ENCODE peak calls at places on chromosomes 7 and 10, in five cellular contexts. One of them, this sample, is unnamed.

GRCh38 chr10:131657318-131657984 is 243.4 kb upstream of the PPP2R2D start:
- DNase-seq in fibroblast of lung: no peak
- DNase-seq in neural progenitor cell: no peak
- DNase-seq in uterus: no peak
- DNase-seq in left ventricle myocardium inferior: no peak
- DNase-seq in this sample: no peak

GRCh38 chr7:90530263-90530662 is 60.8 kb downstream of the PTTG1IP2 start:
- DNase-seq in left ventricle myocardium inferior: no peak
- DNase-seq in fibroblast of lung: peak; percentile 44
- DNase-seq in uterus: no peak
- DNase-seq in neural progenitor cell: no peak
- DNase-seq in this sample: no peak

GRCh38 chr7:47405921-47406765 is 175.8 kb downstream of the TNS3 start:
- DNase-seq in fibroblast of lung: peak; percentile 56
- DNase-seq in left ventricle myocardium inferior: peak; percentile 79
- DNase-seq in neural progenitor cell: no peak
- DNase-seq in uterus: peak; percentile 66
- DNase-seq in this sample: peak; percentile 47

GRCh38 chr7:159026271-159027047 is 118.2 kb downstream of the VIPR2 start:
- DNase-seq in left ventricle myocardium inferior: no peak
- DNase-seq in fibroblast of lung: no peak
- DNase-seq in neural progenitor cell: peak; percentile 93
- DNase-seq in uterus: peak; percentile 18
- DNase-seq in this sample: peak; percentile 50

GRCh38 chr7:2723138-2723850 is 35.3 kb downstream of the AMZ1 start:
- DNase-seq in left ventricle myocardium inferior: peak; percentile 6
- DNase-seq in fibroblast of lung: no peak
- DNase-seq in neural progenitor cell: no peak
- DNase-seq in uterus: no peak
- DNase-seq in this sample: no peak

GRCh38 chr7:129144834-129145668 is 544 bp downstream of the TSPAN33 start:
- DNase-seq in fibroblast of lung: no peak
- DNase-seq in left ventricle myocardium inferior: no peak
- DNase-seq in uterus: no peak
- DNase-seq in neural progenitor cell: no peak
- DNase-seq in this sample: peak; percentile 67

GRCh38 chr10:118500477-118501104 is 94.9 kb downstream of the PRLHR start:
- DNase-seq in uterus: no peak
- DNase-seq in fibroblast of lung: no peak
- DNase-seq in left ventricle myocardium inferior: no peak
- DNase-seq in neural progenitor cell: no peak
- DNase-seq in this sample: no peak

GRCh38 chr10:109647627-109648026 is 275.7 kb downstream of the XPNPEP1 start:
- DNase-seq in left ventricle myocardium inferior: no peak
- DNase-seq in neural progenitor cell: no peak
- DNase-seq in fibroblast of lung: no peak
- DNase-seq in uterus: no peak
- DNase-seq in this sample: no peak

GRCh38 chr10:124532106-124532641 is 70.6 kb downstream of the LHPP start:
- DNase-seq in uterus: no peak
- DNase-seq in left ventricle myocardium inferior: no peak
- DNase-seq in fibroblast of lung: no peak
- DNase-seq in neural progenitor cell: peak; percentile 69
- DNase-seq in this sample: no peak

GRCh38 chr10:123390874-123391273 is 236.7 kb downstream of the BUB3 start:
- DNase-seq in neural progenitor cell: no peak
- DNase-seq in uterus: no peak
- DNase-seq in left ventricle myocardium inferior: no peak
- DNase-seq in fibroblast of lung: no peak
- DNase-seq in this sample: no peak

GRCh38 chr10:92688573-92688926 is 1.2 kb upstream of the HHEX start:
- DNase-seq in uterus: no peak
- DNase-seq in fibroblast of lung: no peak
- DNase-seq in neural progenitor cell: no peak
- DNase-seq in left ventricle myocardium inferior: no peak
- DNase-seq in this sample: no peak

GRCh38 chr7:114419441-114420107 is 5.0 kb downstream of the FOXP2 start:
- DNase-seq in left ventricle myocardium inferior: no peak
- DNase-seq in fibroblast of lung: peak; percentile 75
- DNase-seq in neural progenitor cell: no peak
- DNase-seq in uterus: no peak
- DNase-seq in this sample: no peak

GRCh38 chr7:130356760-130357611 is 12.4 kb downstream of the CPA5 start:
- DNase-seq in neural progenitor cell: no peak
- DNase-seq in fibroblast of lung: peak; percentile 85
- DNase-seq in uterus: peak; percentile 82
- DNase-seq in left ventricle myocardium inferior: peak; percentile 30
- DNase-seq in this sample: no peak

GRCh38 chr10:103543617-103544525 is 50.4 kb downstream of the NEURL1 start:
- DNase-seq in left ventricle myocardium inferior: no peak
- DNase-seq in uterus: no peak
- DNase-seq in neural progenitor cell: no peak
- DNase-seq in fibroblast of lung: no peak
- DNase-seq in this sample: no peak

GRCh38 chr7:44056681-44057080 is 8.7 kb downstream of the PGAM2 start:
- DNase-seq in fibroblast of lung: no peak
- DNase-seq in uterus: peak; percentile 11
- DNase-seq in neural progenitor cell: no peak
- DNase-seq in left ventricle myocardium inferior: peak; percentile 11
- DNase-seq in this sample: peak; percentile 25

GRCh38 chr7:134262322-134262721 is 54.4 kb downstream of the SLC35B4 start:
- DNase-seq in neural progenitor cell: no peak
- DNase-seq in left ventricle myocardium inferior: no peak
- DNase-seq in uterus: no peak
- DNase-seq in fibroblast of lung: no peak
- DNase-seq in this sample: no peak

GRCh38 chr7:74587435-74588126 is 69.9 kb upstream of the GTF2I start:
- DNase-seq in uterus: peak; percentile 89
- DNase-seq in left ventricle myocardium inferior: peak; percentile 89
- DNase-seq in fibroblast of lung: peak; percentile 88
- DNase-seq in neural progenitor cell: peak; percentile 57
- DNase-seq in this sample: peak; percentile 94

GRCh38 chr7:34759477-34760125 is 101.6 kb downstream of the NPSR1 start:
- DNase-seq in neural progenitor cell: peak; percentile 63
- DNase-seq in uterus: no peak
- DNase-seq in fibroblast of lung: peak; percentile 54
- DNase-seq in left ventricle myocardium inferior: no peak
- DNase-seq in this sample: no peak

GRCh38 chr7:136189506-136189998 is 212.4 kb upstream of the MTPN start:
- DNase-seq in neural progenitor cell: no peak
- DNase-seq in fibroblast of lung: no peak
- DNase-seq in left ventricle myocardium inferior: no peak
- DNase-seq in uterus: no peak
- DNase-seq in this sample: no peak

GRCh38 chr7:36092221-36092771 is 60.8 kb upstream of the EEPD1 start:
- DNase-seq in neural progenitor cell: no peak
- DNase-seq in uterus: no peak
- DNase-seq in left ventricle myocardium inferior: no peak
- DNase-seq in fibroblast of lung: no peak
- DNase-seq in this sample: no peak

GRCh38 chr10:129472696-129473555 is 5.9 kb downstream of the MGMT start:
- DNase-seq in fibroblast of lung: no peak
- DNase-seq in left ventricle myocardium inferior: no peak
- DNase-seq in uterus: no peak
- DNase-seq in neural progenitor cell: no peak
- DNase-seq in this sample: no peak

GRCh38 chr7:26449175-26450165 is 157.8 kb downstream of the SNX10 start:
- DNase-seq in left ventricle myocardium inferior: no peak
- DNase-seq in neural progenitor cell: no peak
- DNase-seq in uterus: no peak
- DNase-seq in fibroblast of lung: peak; percentile 13
- DNase-seq in this sample: no peak

GRCh38 chr10:101588879-101589278 is 758 bp downstream of the DPCD start:
- DNase-seq in neural progenitor cell: no peak
- DNase-seq in left ventricle myocardium inferior: no peak
- DNase-seq in fibroblast of lung: peak; percentile 31
- DNase-seq in uterus: no peak
- DNase-seq in this sample: no peak
- H3K27ac ChIP-seq in neural progenitor cell: no peak overlapping the region
- H3K27ac ChIP-seq in left ventricle myocardium inferior: no peak overlapping the region
- H3K27ac ChIP-seq in fibroblast of lung: peak overlapping the region; percentile 18
- H3K27ac ChIP-seq in uterus: no peak overlapping the region
- H3K27ac ChIP-seq in this sample: no peak overlapping the region

GRCh38 chr10:29615195-29615594 is 19.6 kb downstream of the SVIL start:
- DNase-seq in uterus: no peak
- DNase-seq in left ventricle myocardium inferior: no peak
- DNase-seq in fibroblast of lung: no peak
- DNase-seq in neural progenitor cell: no peak
- DNase-seq in this sample: no peak
- H3K4me1 ChIP-seq in uterus: peaks cover 29% of the 10 kb centered on the region
- H3K4me1 ChIP-seq in left ventricle myocardium inferior: peaks cover 77% of the 10 kb centered on the region
- H3K4me1 ChIP-seq in fibroblast of lung: peaks cover 11% of the 10 kb centered on the region
- H3K4me1 ChIP-seq in neural progenitor cell: peaks cover 32% of the 10 kb centered on the region
- H3K4me1 ChIP-seq in this sample: peaks cover 23% of the 10 kb centered on the region

GRCh38 chr7:18941197-18941596 is 176.2 kb downstream of the TWIST1 start:
- DNase-seq in uterus: no peak
- DNase-seq in neural progenitor cell: no peak
- DNase-seq in left ventricle myocardium inferior: no peak
- DNase-seq in fibroblast of lung: no peak
- DNase-seq in this sample: no peak

GRCh38 chr7:18940577-18941134 is 176.8 kb downstream of the TWIST1 start:
- DNase-seq in left ventricle myocardium inferior: no peak
- DNase-seq in uterus: no peak
- DNase-seq in fibroblast of lung: no peak
- DNase-seq in neural progenitor cell: peak; percentile 48
- DNase-seq in this sample: no peak

GRCh38 chr7:18936265-18936664 is 181.2 kb downstream of the TWIST1 start:
- DNase-seq in uterus: no peak
- DNase-seq in neural progenitor cell: no peak
- DNase-seq in left ventricle myocardium inferior: no peak
- DNase-seq in fibroblast of lung: peak; percentile 59
- DNase-seq in this sample: no peak

GRCh38 chr7:18939771-18940576 is 177.5 kb downstream of the TWIST1 start:
- DNase-seq in left ventricle myocardium inferior: no peak
- DNase-seq in neural progenitor cell: no peak
- DNase-seq in fibroblast of lung: peak; percentile 66
- DNase-seq in uterus: no peak
- DNase-seq in this sample: no peak
- H3K4me3 ChIP-seq in left ventricle myocardium inferior: no peak overlapping the region
- H3K4me3 ChIP-seq in neural progenitor cell: no peak overlapping the region
- H3K4me3 ChIP-seq in fibroblast of lung: no peak overlapping the region
- H3K4me3 ChIP-seq in uterus: no peak overlapping the region
- H3K4me3 ChIP-seq in this sample: no peak overlapping the region

GRCh38 chr10:43042503-43043341 is 34.1 kb upstream of the RET start:
- DNase-seq in neural progenitor cell: no peak
- DNase-seq in uterus: no peak
- DNase-seq in fibroblast of lung: no peak
- DNase-seq in left ventricle myocardium inferior: no peak
- DNase-seq in this sample: no peak
- H3K27ac ChIP-seq in neural progenitor cell: no peak overlapping the region
- H3K27ac ChIP-seq in uterus: no peak overlapping the region
- H3K27ac ChIP-seq in fibroblast of lung: no peak overlapping the region
- H3K27ac ChIP-seq in left ventricle myocardium inferior: no peak overlapping the region
- H3K27ac ChIP-seq in this sample: no peak overlapping the region

GRCh38 chr7:55622241-55622835 is 50.0 kb upstream of the VOPP1 start:
- DNase-seq in uterus: no peak
- DNase-seq in fibroblast of lung: no peak
- DNase-seq in neural progenitor cell: no peak
- DNase-seq in left ventricle myocardium inferior: no peak
- DNase-seq in this sample: no peak
- H3K4me1 ChIP-seq in uterus: no peaks in the 10 kb centered on the region
- H3K4me1 ChIP-seq in fibroblast of lung: no peaks in the 10 kb centered on the region
- H3K4me1 ChIP-seq in neural progenitor cell: no peaks in the 10 kb centered on the region
- H3K4me1 ChIP-seq in left ventricle myocardium inferior: no peaks in the 10 kb centered on the region
- H3K4me1 ChIP-seq in this sample: no peaks in the 10 kb centered on the region

GRCh38 chr10:50999163-50999562 is 75.1 kb upstream of the PRKG1 start:
- DNase-seq in left ventricle myocardium inferior: no peak
- DNase-seq in neural progenitor cell: no peak
- DNase-seq in fibroblast of lung: no peak
- DNase-seq in uterus: no peak
- DNase-seq in this sample: no peak

GRCh38 chr10:51000976-51001375 is 73.3 kb upstream of the PRKG1 start:
- DNase-seq in neural progenitor cell: no peak
- DNase-seq in fibroblast of lung: no peak
- DNase-seq in uterus: no peak
- DNase-seq in left ventricle myocardium inferior: no peak
- DNase-seq in this sample: no peak

GRCh38 chr10:51005551-51005950 is 68.7 kb upstream of the PRKG1 start:
- DNase-seq in uterus: no peak
- DNase-seq in neural progenitor cell: no peak
- DNase-seq in left ventricle myocardium inferior: no peak
- DNase-seq in fibroblast of lung: no peak
- DNase-seq in this sample: no peak

GRCh38 chr10:51000164-51000563 is 74.1 kb upstream of the PRKG1 start:
- DNase-seq in uterus: no peak
- DNase-seq in fibroblast of lung: peak; percentile 87
- DNase-seq in left ventricle myocardium inferior: no peak
- DNase-seq in neural progenitor cell: no peak
- DNase-seq in this sample: no peak

DNA sequence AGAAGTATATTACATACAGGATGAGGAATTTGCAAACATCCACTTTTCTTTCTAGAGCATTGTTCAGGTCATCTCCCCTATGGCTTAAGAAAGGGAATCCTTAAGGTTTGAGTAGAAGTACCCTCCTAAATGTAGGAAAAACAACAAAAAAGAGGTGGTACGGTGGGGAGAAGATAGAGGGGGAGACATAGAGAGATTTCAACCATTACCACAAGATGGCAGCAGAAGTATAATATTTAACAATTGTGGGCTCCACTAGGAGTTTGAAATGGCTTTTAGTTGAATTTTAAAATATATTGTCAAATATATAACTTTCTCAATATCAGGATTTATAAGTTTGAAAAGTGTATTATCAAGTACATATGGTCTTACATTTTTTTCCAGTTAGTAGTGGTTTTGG is 72.7 kb upstream of the PRKG1 start:
- DNase-seq in left ventricle myocardium inferior: no peak
- DNase-seq in uterus: no peak
- DNase-seq in neural progenitor cell: peak; percentile 51
- DNase-seq in fibroblast of lung: peak; percentile 54
- DNase-seq in this sample: no peak
- H3K4me3 ChIP-seq in left ventricle myocardium inferior: no peak overlapping the region
- H3K4me3 ChIP-seq in uterus: no peak overlapping the region
- H3K4me3 ChIP-seq in neural progenitor cell: no peak overlapping the region
- H3K4me3 ChIP-seq in fibroblast of lung: no peak overlapping the region
- H3K4me3 ChIP-seq in this sample: no peak overlapping the region

DNA sequence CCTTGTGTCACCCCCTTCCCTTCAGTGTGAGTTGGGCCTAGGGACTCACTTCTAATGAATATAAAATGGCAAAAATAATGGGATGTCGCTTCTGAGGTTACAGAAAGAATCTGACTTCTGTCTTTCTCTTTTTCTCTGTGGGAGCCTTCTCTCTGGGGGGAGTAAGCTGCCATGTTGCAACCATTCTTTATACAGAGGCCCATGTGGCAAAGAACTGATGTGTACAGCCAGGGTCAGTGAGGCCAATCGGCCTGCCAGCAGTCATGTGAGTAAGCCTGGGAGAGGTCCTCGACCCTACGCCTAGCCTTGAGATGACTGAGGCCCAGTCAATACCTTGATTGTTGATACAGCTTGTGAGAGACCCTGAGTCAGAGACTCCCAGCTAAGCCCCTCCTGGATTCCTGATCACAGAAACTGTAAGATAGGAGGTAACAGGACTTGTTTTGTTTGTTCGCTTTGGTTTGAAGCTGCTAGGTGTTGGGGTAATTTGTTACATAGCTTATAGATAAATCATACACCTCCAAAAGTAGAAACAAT is 1.7 kb downstream of the TCAF1 start:
- DNase-seq in fibroblast of lung: peak; percentile 34
- DNase-seq in left ventricle myocardium inferior: no peak
- DNase-seq in neural progenitor cell: peak; percentile 28
- DNase-seq in uterus: no peak
- DNase-seq in this sample: peak; percentile 60
- H3K27ac ChIP-seq in fibroblast of lung: peak overlapping the region; percentile 91
- H3K27ac ChIP-seq in left ventricle myocardium inferior: peak overlapping the region; percentile 93
- H3K27ac ChIP-seq in neural progenitor cell: no peak overlapping the region
- H3K27ac ChIP-seq in uterus: peak overlapping the region; percentile 97
- H3K27ac ChIP-seq in this sample: peak overlapping the region; percentile 36

GRCh38 chr10:101972761-101973160 is 83.2 kb downstream of the ARMH3 start:
- DNase-seq in fibroblast of lung: no peak
- DNase-seq in left ventricle myocardium inferior: no peak
- DNase-seq in uterus: no peak
- DNase-seq in neural progenitor cell: no peak
- DNase-seq in this sample: no peak
- H3K4me1 ChIP-seq in fibroblast of lung: peaks cover 2% of the 10 kb centered on the region
- H3K4me1 ChIP-seq in left ventricle myocardium inferior: peaks cover 57% of the 10 kb centered on the region
- H3K4me1 ChIP-seq in uterus: no peaks in the 10 kb centered on the region
- H3K4me1 ChIP-seq in neural progenitor cell: peaks cover 19% of the 10 kb centered on the region
- H3K4me1 ChIP-seq in this sample: peaks cover 7% of the 10 kb centered on the region

This sample was measured in right cardiac atrium.